ENCODE peak calls at places on chromosomes 2 and 18, in nine cellular contexts. H is right cardiac atrium; A is upper lobe of left lung; Z is upper lobe of right lung; C is activated CD8-positive, alpha-beta memory T cell treated with anti-CD3 and anti-CD28 coated beads, Interleukin-2, amount 10 ng/mL, durations not matched to agents 7 days and 5 days; S is IMR-90; Y is esophagus mucosa; J is activated naive CD8-positive, alpha-beta T cell treated with anti-CD3 and anti-CD28 coated beads, Interleukin-2, amount 50 U/mL, for 24 hours; Q is psoas muscle. K is an unnamed sample.

GRCh38 chr2:11411768-11412448 is 54.1 kb downstream of the E2F6 start:
- ATAC-seq in C (no peak), Y (no peak), S (peak), A (no peak), H (peak), J (no peak), Q (peak), Z (peak), K (peak)

GRCh38 chr2:234904785-234905184 is 47.0 kb upstream of the SH3BP4 start:
- ATAC-seq in H (no peak), Z (no peak), Y (no peak), A (no peak), C (no peak), Q (no peak), S (no peak), J (no peak), K (no peak)

GRCh38 chr2:70947556-70948184 is 12.0 kb downstream of the ATP6V1B1 start:
- ATAC-seq in Q (peak), J (peak), Y (no peak), H (no peak), A (no peak), S (peak), Z (no peak), C (no peak), K (peak)

GRCh38 chr18:76584414-76585310 is 89.6 kb upstream of the ZNF516 start:
- ATAC-seq in A (no peak), Y (no peak), Q (no peak), J (no peak), S (no peak), Z (no peak), C (no peak), H (no peak), K (no peak)

GRCh38 chr2:149926149-149926548 is 338.6 kb upstream of the MMADHC start:
- ATAC-seq in Z (no peak), A (no peak), H (no peak), Q (no peak), S (no peak), Y (no peak), C (no peak), J (no peak), K (no peak)

GRCh38 chr2:36777788-36778187 is 81.3 kb downstream of the VIT start:
- ATAC-seq in C (no peak), S (no peak), Z (no peak), A (no peak), J (no peak), H (no peak), Q (no peak), Y (no peak), K (no peak)

GRCh38 chr18:43563780-43564179 is 286.5 kb upstream of the SYT4 start:
- ATAC-seq in C (no peak), Y (no peak), H (peak), S (peak), A (no peak), Q (no peak), Z (peak), J (no peak), K (peak)

GRCh38 chr18:22193466-22193865 is 24.1 kb downstream of the GATA6 start:
- ATAC-seq in C (no peak), Q (no peak), J (no peak), S (no peak), Y (no peak), H (peak), Z (no peak), A (no peak), K (peak)

GRCh38 chr2:71240794-71241193 is 13.9 kb upstream of the PAIP2B start:
- ATAC-seq in Q (peak), A (no peak), C (no peak), S (no peak), Z (no peak), J (peak), Y (no peak), H (peak), K (no peak)

GRCh38 chr2:39723497-39723896 is 55.6 kb downstream of the THUMPD2 start:
- ATAC-seq in Q (peak), J (no peak), A (no peak), Y (no peak), H (no peak), C (no peak), S (no peak), Z (no peak), K (peak)

GRCh38 chr2:65198737-65199136 is 28.9 kb upstream of the ACTR2 start:
- ATAC-seq in A (no peak), Z (no peak), C (no peak), J (no peak), Q (peak), Y (no peak), S (no peak), H (peak), K (no peak)

GRCh38 chr2:88753833-88754584 is 62.5 kb downstream of the RPIA start:
- ATAC-seq in J (peak), Z (no peak), Y (peak), S (no peak), H (no peak), Q (peak), A (no peak), C (peak), K (no peak)